ENCODE peak calls at places on chromosome 11, in ten cellular contexts. J is NAMALWA; D is posterior cingulate gyrus; V is body of pancreas; U is HL-60; X is stimulated activated CD4-positive, alpha-beta T cell treated with anti-CD3 and anti-CD28 coated beads, Interleukin-1b, Interleukin-23, amount 100 ng/mL, for 48 hours; R is lower lobe of right lung; Q is endothelial cell; G is mesothelial cell of epicardium; I is HuH-7. W is an unnamed sample.

GRCh38 chr11:34659096-34659733 is 38.3 kb downstream of the EHF start:
- DNase-seq in I (no peak), X (no peak), Q (no peak), U (no peak), J (no peak), D (no peak), V (no peak), G (no peak), R (no peak), W (no peak)

GRCh38 chr11:117859061-117859460 is 17.4 kb downstream of the FXYD6 start:
- DNase-seq in I (no peak), R (no peak), Q (no peak), X (no peak), J (no peak), G (peak; percentile 29), U (no peak), D (no peak), V (no peak), W (no peak)

GRCh38 chr11:37532271-37532670 is 934.2 kb upstream of the RAG2 start:
- DNase-seq in Q (no peak), R (no peak), I (no peak), G (no peak), J (no peak), U (no peak), D (no peak), V (no peak), X (no peak), W (peak; percentile 17)

GRCh38 chr11:8342821-8343681 is 79.4 kb upstream of the LMO1 start:
- DNase-seq in J (peak; percentile 28), R (no peak), Q (no peak), D (no peak), V (no peak), I (no peak), G (no peak), U (no peak), X (peak; percentile 16), W (no peak)

GRCh38 chr11:86606849-86607481 is 65.5 kb downstream of the ME3 start:
- DNase-seq in J (no peak), I (no peak), Q (no peak), U (no peak), R (no peak), X (no peak), G (no peak), D (no peak), V (no peak), W (no peak)

GRCh38 chr11:6022954-6023353 is 7.6 kb downstream of the OR56A1 start:
- DNase-seq in Q (peak; percentile 36), D (no peak), R (no peak), U (peak; percentile 66), X (no peak), J (peak; percentile 55), V (peak; percentile 58), I (peak; percentile 12), G (no peak), W (peak; percentile 9)

GRCh38 chr11:19079643-19080440 is 19.3 kb upstream of the MRGPRX2 start:
- DNase-seq in I (no peak), Q (no peak), D (no peak), X (no peak), V (peak; percentile 69), G (no peak), J (no peak), U (no peak), R (no peak), W (no peak)

GRCh38 chr11:102254047-102254446 is 63.2 kb upstream of the BIRC3 start:
- DNase-seq in I (no peak), X (no peak), J (peak; percentile 29), V (no peak), G (no peak), D (no peak), Q (no peak), R (no peak), U (no peak), W (no peak)

GRCh38 chr11:36131719-36132349 is 157.4 kb downstream of the COMMD9 start:
- DNase-seq in U (peak; percentile 21), I (peak; percentile 32), R (no peak), X (no peak), Q (peak; percentile 48), J (peak; percentile 45), D (peak; percentile 56), V (peak; percentile 58), G (peak; percentile 59), W (peak; percentile 49)

GRCh38 chr11:62132188-62132587 is 8.4 kb downstream of the INCENP start:
- DNase-seq in D (no peak), R (no peak), X (no peak), U (no peak), V (no peak), J (no peak), I (no peak), Q (no peak), G (no peak), W (no peak)

GRCh38 chr11:14500181-14500651 is 605 bp upstream of the COPB1 start:
- DNase-seq in G (no peak), R (peak; percentile 66), D (no peak), I (no peak), J (peak; percentile 76), V (peak; percentile 68), U (peak; percentile 52), X (peak; percentile 40), Q (peak; percentile 16), W (peak; percentile 12)

GRCh38 chr11:2836335-2837095 is 49.1 kb downstream of the CDKN1C start:
- DNase-seq in V (peak; percentile 34), G (no peak), I (no peak), D (no peak), R (no peak), J (no peak), U (no peak), Q (no peak), X (no peak), W (no peak)

GRCh38 chr11:70549386-70549785 is 151.1 kb downstream of the CTTN start:
- DNase-seq in U (no peak), V (no peak), I (no peak), G (no peak), Q (no peak), D (no peak), R (no peak), J (no peak), X (no peak), W (no peak)

GRCh38 chr11:5929571-5929970 is 12.5 kb upstream of the OR56A3 start:
- DNase-seq in R (no peak), Q (no peak), D (no peak), J (no peak), V (no peak), X (no peak), I (no peak), U (no peak), G (no peak), W (no peak)

GRCh38 chr11:62806611-62807121 is 1.4 kb upstream of the NXF1 start:
- DNase-seq in G (no peak), Q (no peak), R (peak; percentile 57), D (no peak), X (no peak), U (peak; percentile 90), J (peak; percentile 58), V (peak; percentile 47), I (no peak), W (no peak)

GRCh38 chr11:79670846-79671245 is 230.0 kb upstream of the TENM4 start:
- DNase-seq in J (no peak), U (no peak), R (no peak), G (no peak), V (no peak), Q (no peak), X (no peak), D (no peak), I (no peak), W (no peak)

GRCh38 chr11:134170177-134170908 is 53.4 kb downstream of the NCAPD3 start:
- DNase-seq in X (no peak), I (no peak), D (no peak), V (no peak), Q (no peak), U (no peak), R (no peak), J (no peak), G (no peak), W (no peak)

GRCh38 chr11:133991101-133991500 is 34.3 kb upstream of the IGSF9B start:
- DNase-seq in Q (no peak), V (no peak), U (no peak), X (no peak), I (no peak), D (no peak), R (no peak), J (no peak), G (no peak), W (no peak)

GRCh38 chr11:102882389-102883024 is 7.7 kb upstream of the MMP12 start:
- DNase-seq in J (peak; percentile 7), I (no peak), V (no peak), Q (no peak), U (no peak), R (no peak), D (no peak), G (no peak), X (no peak), W (no peak)

GRCh38 chr11:14611939-14612338 is 31.7 kb upstream of the PDE3B start:
- DNase-seq in I (no peak), V (no peak), D (no peak), R (no peak), X (peak; percentile 13), G (no peak), Q (no peak), U (peak; percentile 73), J (no peak), W (no peak)

GRCh38 chr11:13297917-13298356 is 20.3 kb downstream of the BMAL1 start:
- DNase-seq in Q (no peak), G (no peak), U (peak; percentile 90), I (no peak), R (peak; percentile 74), J (no peak), V (peak; percentile 38), D (no peak), X (peak; percentile 28), W (no peak)

GRCh38 chr11:104657083-104657482 is 241.2 kb downstream of the CASP12 start:
- DNase-seq in X (no peak), J (no peak), G (no peak), I (no peak), V (no peak), Q (no peak), U (no peak), D (no peak), R (no peak), W (no peak)

GRCh38 chr11:12287009-12287373 is 90.4 kb upstream of the PARVA start:
- DNase-seq in V (no peak), J (no peak), I (no peak), D (no peak), G (no peak), X (no peak), R (no peak), Q (no peak), U (no peak), W (no peak)

W was measured in SK-N-DZ.